ENCODE peak calls at places on chromosome 5, in ten cellular contexts. One of them, this sample, is unnamed.
A peak's percentile ranks its signal among the peaks of the same experiment; 100 is the strongest.

GRCh38 chr5:40410939-40411635 is 268.6 kb upstream of the PTGER4 start:
- DNase-seq in CD4-positive, CD25-positive, alpha-beta regulatory T cell: no peak
- DNase-seq in hypothalamus: no peak
- DNase-seq in HTR-8/SVneo: no peak
- DNase-seq in GM23338: no peak
- DNase-seq in T47D: no peak
- DNase-seq in HFFc6: no peak
- DNase-seq in dorsolateral prefrontal cortex: no peak
- DNase-seq in neural progenitor cell: no peak
- DNase-seq in stimulated activated CD4-positive, alpha-beta T cell treated with anti-CD3 and anti-CD28 coated beads, Interleukin-15, amount 100 ng/mL, for 1 hour: no peak
- DNase-seq in this sample: no peak

GRCh38 chr5:38039826-38040225 is 200.0 kb upstream of the GDNF start:
- DNase-seq in neural progenitor cell: no peak
- DNase-seq in HTR-8/SVneo: no peak
- DNase-seq in HFFc6: no peak
- DNase-seq in dorsolateral prefrontal cortex: no peak
- DNase-seq in stimulated activated CD4-positive, alpha-beta T cell treated with anti-CD3 and anti-CD28 coated beads, Interleukin-15, amount 100 ng/mL, for 1 hour: no peak
- DNase-seq in GM23338: no peak
- DNase-seq in T47D: no peak
- DNase-seq in hypothalamus: no peak
- DNase-seq in CD4-positive, CD25-positive, alpha-beta regulatory T cell: no peak
- DNase-seq in this sample: no peak

GRCh38 chr5:15021286-15022046 is 149.9 kb upstream of the ANKH start:
- DNase-seq in dorsolateral prefrontal cortex: no peak
- DNase-seq in T47D: no peak
- DNase-seq in hypothalamus: no peak
- DNase-seq in CD4-positive, CD25-positive, alpha-beta regulatory T cell: no peak
- DNase-seq in HTR-8/SVneo: peak; percentile 50
- DNase-seq in neural progenitor cell: no peak
- DNase-seq in HFFc6: peak; percentile 87
- DNase-seq in GM23338: no peak
- DNase-seq in stimulated activated CD4-positive, alpha-beta T cell treated with anti-CD3 and anti-CD28 coated beads, Interleukin-15, amount 100 ng/mL, for 1 hour: no peak
- DNase-seq in this sample: no peak

GRCh38 chr5:67047180-67047579 is 149.4 kb downstream of the CD180 start:
- DNase-seq in GM23338: no peak
- DNase-seq in dorsolateral prefrontal cortex: peak; percentile 47
- DNase-seq in neural progenitor cell: peak; percentile 5
- DNase-seq in stimulated activated CD4-positive, alpha-beta T cell treated with anti-CD3 and anti-CD28 coated beads, Interleukin-15, amount 100 ng/mL, for 1 hour: no peak
- DNase-seq in T47D: no peak
- DNase-seq in HFFc6: no peak
- DNase-seq in hypothalamus: peak; percentile 13
- DNase-seq in HTR-8/SVneo: no peak
- DNase-seq in CD4-positive, CD25-positive, alpha-beta regulatory T cell: no peak
- DNase-seq in this sample: no peak

GRCh38 chr5:39453606-39454005 is 28.8 kb upstream of the DAB2 start:
- DNase-seq in hypothalamus: no peak
- DNase-seq in HTR-8/SVneo: no peak
- DNase-seq in CD4-positive, CD25-positive, alpha-beta regulatory T cell: no peak
- DNase-seq in neural progenitor cell: no peak
- DNase-seq in T47D: no peak
- DNase-seq in dorsolateral prefrontal cortex: no peak
- DNase-seq in HFFc6: no peak
- DNase-seq in stimulated activated CD4-positive, alpha-beta T cell treated with anti-CD3 and anti-CD28 coated beads, Interleukin-15, amount 100 ng/mL, for 1 hour: no peak
- DNase-seq in GM23338: no peak
- DNase-seq in this sample: no peak

GRCh38 chr5:1820381-1820780 is 19.2 kb downstream of the NDUFS6 start:
- DNase-seq in dorsolateral prefrontal cortex: no peak
- DNase-seq in T47D: no peak
- DNase-seq in stimulated activated CD4-positive, alpha-beta T cell treated with anti-CD3 and anti-CD28 coated beads, Interleukin-15, amount 100 ng/mL, for 1 hour: no peak
- DNase-seq in neural progenitor cell: no peak
- DNase-seq in CD4-positive, CD25-positive, alpha-beta regulatory T cell: no peak
- DNase-seq in HFFc6: no peak
- DNase-seq in hypothalamus: no peak
- DNase-seq in HTR-8/SVneo: no peak
- DNase-seq in GM23338: no peak
- DNase-seq in this sample: no peak

GRCh38 chr5:164345173-164345572 is 839.8 kb downstream of the MAT2B start:
- DNase-seq in GM23338: no peak
- DNase-seq in HFFc6: no peak
- DNase-seq in neural progenitor cell: peak; percentile 18
- DNase-seq in CD4-positive, CD25-positive, alpha-beta regulatory T cell: no peak
- DNase-seq in hypothalamus: no peak
- DNase-seq in HTR-8/SVneo: no peak
- DNase-seq in stimulated activated CD4-positive, alpha-beta T cell treated with anti-CD3 and anti-CD28 coated beads, Interleukin-15, amount 100 ng/mL, for 1 hour: no peak
- DNase-seq in dorsolateral prefrontal cortex: no peak
- DNase-seq in T47D: no peak
- DNase-seq in this sample: no peak

GRCh38 chr5:59275537-59276276 is 617.8 kb downstream of the PDE4D start:
- DNase-seq in hypothalamus: peak; percentile 1
- DNase-seq in GM23338: peak; percentile 75
- DNase-seq in neural progenitor cell: peak; percentile 83
- DNase-seq in HFFc6: no peak
- DNase-seq in T47D: peak; percentile 9
- DNase-seq in CD4-positive, CD25-positive, alpha-beta regulatory T cell: no peak
- DNase-seq in dorsolateral prefrontal cortex: no peak
- DNase-seq in stimulated activated CD4-positive, alpha-beta T cell treated with anti-CD3 and anti-CD28 coated beads, Interleukin-15, amount 100 ng/mL, for 1 hour: no peak
- DNase-seq in HTR-8/SVneo: peak; percentile 8
- DNase-seq in this sample: no peak

GRCh38 chr5:74020488-74020887 is 394.5 kb downstream of the ARHGEF28 start:
- DNase-seq in hypothalamus: no peak
- DNase-seq in dorsolateral prefrontal cortex: no peak
- DNase-seq in GM23338: no peak
- DNase-seq in stimulated activated CD4-positive, alpha-beta T cell treated with anti-CD3 and anti-CD28 coated beads, Interleukin-15, amount 100 ng/mL, for 1 hour: no peak
- DNase-seq in T47D: no peak
- DNase-seq in neural progenitor cell: no peak
- DNase-seq in HTR-8/SVneo: no peak
- DNase-seq in HFFc6: no peak
- DNase-seq in CD4-positive, CD25-positive, alpha-beta regulatory T cell: no peak
- DNase-seq in this sample: no peak

GRCh38 chr5:81065492-81065891 is 105.3 kb downstream of the RASGRF2 start:
- DNase-seq in stimulated activated CD4-positive, alpha-beta T cell treated with anti-CD3 and anti-CD28 coated beads, Interleukin-15, amount 100 ng/mL, for 1 hour: no peak
- DNase-seq in dorsolateral prefrontal cortex: no peak
- DNase-seq in HTR-8/SVneo: no peak
- DNase-seq in hypothalamus: no peak
- DNase-seq in CD4-positive, CD25-positive, alpha-beta regulatory T cell: no peak
- DNase-seq in neural progenitor cell: no peak
- DNase-seq in T47D: no peak
- DNase-seq in GM23338: no peak
- DNase-seq in HFFc6: no peak
- DNase-seq in this sample: no peak

GRCh38 chr5:82225525-82226172 is 52.5 kb downstream of the RPS23 start:
- DNase-seq in CD4-positive, CD25-positive, alpha-beta regulatory T cell: peak; percentile 68
- DNase-seq in dorsolateral prefrontal cortex: peak; percentile 59
- DNase-seq in HTR-8/SVneo: peak; percentile 54
- DNase-seq in HFFc6: peak; percentile 40
- DNase-seq in GM23338: peak; percentile 84
- DNase-seq in hypothalamus: peak; percentile 13
- DNase-seq in neural progenitor cell: peak; percentile 72
- DNase-seq in stimulated activated CD4-positive, alpha-beta T cell treated with anti-CD3 and anti-CD28 coated beads, Interleukin-15, amount 100 ng/mL, for 1 hour: peak; percentile 20
- DNase-seq in T47D: peak; percentile 5
- DNase-seq in this sample: peak; percentile 9

GRCh38 chr5:173341911-173342535 is 13.8 kb upstream of the STC2 start:
- DNase-seq in dorsolateral prefrontal cortex: no peak
- DNase-seq in CD4-positive, CD25-positive, alpha-beta regulatory T cell: no peak
- DNase-seq in neural progenitor cell: no peak
- DNase-seq in GM23338: no peak
- DNase-seq in HTR-8/SVneo: no peak
- DNase-seq in T47D: no peak
- DNase-seq in HFFc6: no peak
- DNase-seq in stimulated activated CD4-positive, alpha-beta T cell treated with anti-CD3 and anti-CD28 coated beads, Interleukin-15, amount 100 ng/mL, for 1 hour: no peak
- DNase-seq in hypothalamus: no peak
- DNase-seq in this sample: no peak

GRCh38 chr5:148343049-148343413 is 7.7 kb downstream of the SPINK9 start:
- DNase-seq in hypothalamus: no peak
- DNase-seq in stimulated activated CD4-positive, alpha-beta T cell treated with anti-CD3 and anti-CD28 coated beads, Interleukin-15, amount 100 ng/mL, for 1 hour: no peak
- DNase-seq in HTR-8/SVneo: no peak
- DNase-seq in dorsolateral prefrontal cortex: no peak
- DNase-seq in GM23338: peak; percentile 2
- DNase-seq in CD4-positive, CD25-positive, alpha-beta regulatory T cell: no peak
- DNase-seq in T47D: no peak
- DNase-seq in HFFc6: no peak
- DNase-seq in neural progenitor cell: no peak
- DNase-seq in this sample: no peak

GRCh38 chr5:80503641-80504040 is 15.7 kb downstream of the FAM151B start:
- DNase-seq in dorsolateral prefrontal cortex: no peak
- DNase-seq in GM23338: no peak
- DNase-seq in hypothalamus: no peak
- DNase-seq in neural progenitor cell: no peak
- DNase-seq in stimulated activated CD4-positive, alpha-beta T cell treated with anti-CD3 and anti-CD28 coated beads, Interleukin-15, amount 100 ng/mL, for 1 hour: no peak
- DNase-seq in HTR-8/SVneo: no peak
- DNase-seq in T47D: no peak
- DNase-seq in HFFc6: no peak
- DNase-seq in CD4-positive, CD25-positive, alpha-beta regulatory T cell: no peak
- DNase-seq in this sample: no peak

GRCh38 chr5:32504923-32505596 is 60.5 kb upstream of the ZFR start:
- DNase-seq in neural progenitor cell: peak; percentile 64
- DNase-seq in T47D: no peak
- DNase-seq in CD4-positive, CD25-positive, alpha-beta regulatory T cell: no peak
- DNase-seq in stimulated activated CD4-positive, alpha-beta T cell treated with anti-CD3 and anti-CD28 coated beads, Interleukin-15, amount 100 ng/mL, for 1 hour: no peak
- DNase-seq in hypothalamus: peak; percentile 12
- DNase-seq in GM23338: peak; percentile 26
- DNase-seq in HTR-8/SVneo: peak; percentile 45
- DNase-seq in HFFc6: peak; percentile 79
- DNase-seq in dorsolateral prefrontal cortex: peak; percentile 62
- DNase-seq in this sample: peak; percentile 65

GRCh38 chr5:146025108-146025507 is 80.3 kb downstream of the PLAC8L1 start:
- DNase-seq in GM23338: no peak
- DNase-seq in T47D: no peak
- DNase-seq in dorsolateral prefrontal cortex: no peak
- DNase-seq in stimulated activated CD4-positive, alpha-beta T cell treated with anti-CD3 and anti-CD28 coated beads, Interleukin-15, amount 100 ng/mL, for 1 hour: no peak
- DNase-seq in HFFc6: no peak
- DNase-seq in neural progenitor cell: no peak
- DNase-seq in HTR-8/SVneo: no peak
- DNase-seq in CD4-positive, CD25-positive, alpha-beta regulatory T cell: no peak
- DNase-seq in hypothalamus: no peak
- DNase-seq in this sample: no peak

GRCh38 chr5:156351423-156351822 is 24.5 kb downstream of the SGCD start:
- DNase-seq in HTR-8/SVneo: no peak
- DNase-seq in stimulated activated CD4-positive, alpha-beta T cell treated with anti-CD3 and anti-CD28 coated beads, Interleukin-15, amount 100 ng/mL, for 1 hour: no peak
- DNase-seq in HFFc6: no peak
- DNase-seq in hypothalamus: no peak
- DNase-seq in T47D: no peak
- DNase-seq in CD4-positive, CD25-positive, alpha-beta regulatory T cell: no peak
- DNase-seq in dorsolateral prefrontal cortex: no peak
- DNase-seq in GM23338: no peak
- DNase-seq in neural progenitor cell: no peak
- DNase-seq in this sample: no peak

GRCh38 chr5:177312649-177313181 is 1.0 kb upstream of the MXD3 start:
- DNase-seq in CD4-positive, CD25-positive, alpha-beta regulatory T cell: peak; percentile 82
- DNase-seq in neural progenitor cell: peak; percentile 73
- DNase-seq in hypothalamus: no peak
- DNase-seq in dorsolateral prefrontal cortex: no peak
- DNase-seq in HTR-8/SVneo: peak; percentile 48
- DNase-seq in GM23338: peak; percentile 72
- DNase-seq in stimulated activated CD4-positive, alpha-beta T cell treated with anti-CD3 and anti-CD28 coated beads, Interleukin-15, amount 100 ng/mL, for 1 hour: no peak
- DNase-seq in HFFc6: peak; percentile 37
- DNase-seq in T47D: no peak
- DNase-seq in this sample: no peak

GRCh38 chr5:83099001-83099400 is 21.7 kb downstream of the XRCC4 start:
- DNase-seq in stimulated activated CD4-positive, alpha-beta T cell treated with anti-CD3 and anti-CD28 coated beads, Interleukin-15, amount 100 ng/mL, for 1 hour: no peak
- DNase-seq in HTR-8/SVneo: no peak
- DNase-seq in GM23338: no peak
- DNase-seq in HFFc6: no peak
- DNase-seq in dorsolateral prefrontal cortex: no peak
- DNase-seq in CD4-positive, CD25-positive, alpha-beta regulatory T cell: no peak
- DNase-seq in hypothalamus: no peak
- DNase-seq in neural progenitor cell: no peak
- DNase-seq in T47D: no peak
- DNase-seq in this sample: no peak

GRCh38 chr5:52725781-52726180 is 61.9 kb upstream of the ITGA1 start:
- DNase-seq in GM23338: no peak
- DNase-seq in HTR-8/SVneo: no peak
- DNase-seq in hypothalamus: no peak
- DNase-seq in HFFc6: no peak
- DNase-seq in dorsolateral prefrontal cortex: no peak
- DNase-seq in T47D: no peak
- DNase-seq in neural progenitor cell: no peak
- DNase-seq in stimulated activated CD4-positive, alpha-beta T cell treated with anti-CD3 and anti-CD28 coated beads, Interleukin-15, amount 100 ng/mL, for 1 hour: no peak
- DNase-seq in CD4-positive, CD25-positive, alpha-beta regulatory T cell: no peak
- DNase-seq in this sample: no peak

GRCh38 chr5:115599924-115600323 is 2.4 kb downstream of the TICAM2 start:
- DNase-seq in neural progenitor cell: no peak
- DNase-seq in HFFc6: no peak
- DNase-seq in dorsolateral prefrontal cortex: no peak
- DNase-seq in T47D: no peak
- DNase-seq in HTR-8/SVneo: no peak
- DNase-seq in stimulated activated CD4-positive, alpha-beta T cell treated with anti-CD3 and anti-CD28 coated beads, Interleukin-15, amount 100 ng/mL, for 1 hour: no peak
- DNase-seq in GM23338: peak; percentile 58
- DNase-seq in hypothalamus: no peak
- DNase-seq in CD4-positive, CD25-positive, alpha-beta regulatory T cell: no peak
- DNase-seq in this sample: no peak

GRCh38 chr5:58284886-58285285 is 175.0 kb downstream of the PLK2 start:
- DNase-seq in stimulated activated CD4-positive, alpha-beta T cell treated with anti-CD3 and anti-CD28 coated beads, Interleukin-15, amount 100 ng/mL, for 1 hour: no peak
- DNase-seq in CD4-positive, CD25-positive, alpha-beta regulatory T cell: no peak
- DNase-seq in neural progenitor cell: no peak
- DNase-seq in GM23338: no peak
- DNase-seq in T47D: no peak
- DNase-seq in HTR-8/SVneo: no peak
- DNase-seq in HFFc6: no peak
- DNase-seq in hypothalamus: no peak
- DNase-seq in dorsolateral prefrontal cortex: no peak
- DNase-seq in this sample: no peak

GRCh38 chr5:134507495-134507894 is 18.0 kb upstream of the JADE2 start:
- DNase-seq in hypothalamus: no peak
- DNase-seq in GM23338: no peak
- DNase-seq in CD4-positive, CD25-positive, alpha-beta regulatory T cell: no peak
- DNase-seq in T47D: no peak
- DNase-seq in dorsolateral prefrontal cortex: no peak
- DNase-seq in HFFc6: no peak
- DNase-seq in HTR-8/SVneo: no peak
- DNase-seq in stimulated activated CD4-positive, alpha-beta T cell treated with anti-CD3 and anti-CD28 coated beads, Interleukin-15, amount 100 ng/mL, for 1 hour: no peak
- DNase-seq in neural progenitor cell: no peak
- DNase-seq in this sample: no peak

GRCh38 chr5:29054282-29054681 is 2015.9 kb upstream of the CDH9 start:
- DNase-seq in stimulated activated CD4-positive, alpha-beta T cell treated with anti-CD3 and anti-CD28 coated beads, Interleukin-15, amount 100 ng/mL, for 1 hour: no peak
- DNase-seq in dorsolateral prefrontal cortex: no peak
- DNase-seq in GM23338: peak; percentile 9
- DNase-seq in hypothalamus: no peak
- DNase-seq in T47D: no peak
- DNase-seq in HTR-8/SVneo: peak; percentile 25
- DNase-seq in CD4-positive, CD25-positive, alpha-beta regulatory T cell: no peak
- DNase-seq in neural progenitor cell: no peak
- DNase-seq in HFFc6: no peak
- DNase-seq in this sample: no peak

GRCh38 chr5:67268233-67269011 is 71.8 kb upstream of the CD180 start:
- DNase-seq in neural progenitor cell: peak; percentile 71
- DNase-seq in hypothalamus: peak; percentile 53
- DNase-seq in HFFc6: peak; percentile 88
- DNase-seq in GM23338: no peak
- DNase-seq in dorsolateral prefrontal cortex: peak; percentile 68
- DNase-seq in stimulated activated CD4-positive, alpha-beta T cell treated with anti-CD3 and anti-CD28 coated beads, Interleukin-15, amount 100 ng/mL, for 1 hour: no peak
- DNase-seq in CD4-positive, CD25-positive, alpha-beta regulatory T cell: no peak
- DNase-seq in HTR-8/SVneo: peak; percentile 47
- DNase-seq in T47D: no peak
- DNase-seq in this sample: no peak

GRCh38 chr5:167814828-167815227 is 476.6 kb upstream of the WWC1 start:
- DNase-seq in T47D: no peak
- DNase-seq in GM23338: peak; percentile 87
- DNase-seq in stimulated activated CD4-positive, alpha-beta T cell treated with anti-CD3 and anti-CD28 coated beads, Interleukin-15, amount 100 ng/mL, for 1 hour: no peak
- DNase-seq in HTR-8/SVneo: peak; percentile 62
- DNase-seq in CD4-positive, CD25-positive, alpha-beta regulatory T cell: no peak
- DNase-seq in neural progenitor cell: no peak
- DNase-seq in HFFc6: peak; percentile 89
- DNase-seq in dorsolateral prefrontal cortex: no peak
- DNase-seq in hypothalamus: no peak
- DNase-seq in this sample: no peak

GRCh38 chr5:174229640-174230350 is 184.3 kb downstream of the NSG2 start:
- DNase-seq in CD4-positive, CD25-positive, alpha-beta regulatory T cell: no peak
- DNase-seq in stimulated activated CD4-positive, alpha-beta T cell treated with anti-CD3 and anti-CD28 coated beads, Interleukin-15, amount 100 ng/mL, for 1 hour: no peak
- DNase-seq in dorsolateral prefrontal cortex: no peak
- DNase-seq in GM23338: no peak
- DNase-seq in HFFc6: no peak
- DNase-seq in hypothalamus: no peak
- DNase-seq in T47D: no peak
- DNase-seq in neural progenitor cell: no peak
- DNase-seq in HTR-8/SVneo: no peak
- DNase-seq in this sample: no peak

GRCh38 chr5:72835633-72836032 is 19.2 kb downstream of the TNPO1 start:
- DNase-seq in GM23338: no peak
- DNase-seq in hypothalamus: no peak
- DNase-seq in T47D: no peak
- DNase-seq in CD4-positive, CD25-positive, alpha-beta regulatory T cell: no peak
- DNase-seq in HFFc6: peak; percentile 42
- DNase-seq in neural progenitor cell: no peak
- DNase-seq in HTR-8/SVneo: no peak
- DNase-seq in stimulated activated CD4-positive, alpha-beta T cell treated with anti-CD3 and anti-CD28 coated beads, Interleukin-15, amount 100 ng/mL, for 1 hour: no peak
- DNase-seq in dorsolateral prefrontal cortex: no peak
- DNase-seq in this sample: no peak